ENCODE peak calls at places on chromosomes 13 and 19, in four cellular contexts. X, H, G and T are unnamed samples.

GRCh38 chr19:55477905-55478304 is 1.5 kb downstream of the ZNF628 start:
- DNase-seq in X (no peak), H (no peak), G (no peak), T (no peak)

GRCh38 chr13:93982189-93982918 is 497.1 kb downstream of the DCT start:
- DNase-seq in X (no peak), H (no peak), G (no peak), T (no peak)

GRCh38 chr13:91572944-91573535 is 174.6 kb downstream of the GPC5 start:
- DNase-seq in X (no peak), H (peak), G (no peak), T (no peak)

GRCh38 chr13:45082964-45083363 is 37.3 kb upstream of the GTF2F2 start:
- DNase-seq in X (no peak), H (no peak), G (no peak), T (peak)

GRCh38 chr19:39415111-39416046 is 2.9 kb downstream of the PLEKHG2 start:
- DNase-seq in X (no peak), H (no peak), G (no peak), T (no peak)

GRCh38 chr13:38641164-38641948 is 45.5 kb upstream of the FREM2 start:
- DNase-seq in X (no peak), H (no peak), G (no peak), T (peak)

GRCh38 chr19:947707-948533 is 22.1 kb downstream of the ARID3A start:
- DNase-seq in X (peak), H (peak), G (no peak), T (no peak)

GRCh38 chr19:2495130-2495641 is 19.3 kb downstream of the GADD45B start:
- DNase-seq in X (peak), H (no peak), G (no peak), T (peak)